ENCODE peak calls at places on chromosome 11, in five cellular contexts. B is neural progenitor cell, J is mesenchymal stem cell, C is neuronal stem cell, S is IMR-90. F is an unnamed sample.

GRCh38 chr11:30760341-30760740 is 174.2 kb upstream of the MPPED2 start:
- DNase-seq in B (no peak), J (no peak), C (no peak), S (peak; percentile 5), F (no peak)

GRCh38 chr11:27656320-27656719 is 43.9 kb downstream of the BDNF start:
- DNase-seq in B (no peak), J (no peak), C (no peak), S (no peak), F (no peak)

GRCh38 chr11:87046824-87047223 is 9.1 kb downstream of the TMEM135 start:
- DNase-seq in B (no peak), J (no peak), C (no peak), S (no peak), F (no peak)

GRCh38 chr11:11978792-11979486 is 29.5 kb downstream of the DKK3 start:
- DNase-seq in B (no peak), J (peak; percentile 88), C (no peak), S (peak; percentile 80), F (no peak)

GRCh38 chr11:11380883-11381282 is 27.8 kb upstream of the CSNK2A3 start:
- DNase-seq in B (no peak), J (no peak), C (no peak), S (no peak), F (no peak)

GRCh38 chr11:34111722-34112270 is 6.4 kb downstream of the NAT10 start:
- DNase-seq in B (no peak), J (no peak), C (no peak), S (no peak), F (no peak)

GRCh38 chr11:11247576-11247975 is 105.5 kb downstream of the CSNK2A3 start:
- DNase-seq in B (no peak), J (no peak), C (no peak), S (no peak), F (no peak)

GRCh38 chr11:75453916-75454655 is 21.1 kb upstream of the KLHL35 start:
- DNase-seq in B (no peak), J (no peak), C (no peak), S (peak; percentile 82), F (no peak)

GRCh38 chr11:69909561-69910518 is 90.6 kb upstream of the FGF3 start:
- DNase-seq in B (peak; percentile 63), J (no peak), C (no peak), S (no peak), F (peak; percentile 51)

DNA sequence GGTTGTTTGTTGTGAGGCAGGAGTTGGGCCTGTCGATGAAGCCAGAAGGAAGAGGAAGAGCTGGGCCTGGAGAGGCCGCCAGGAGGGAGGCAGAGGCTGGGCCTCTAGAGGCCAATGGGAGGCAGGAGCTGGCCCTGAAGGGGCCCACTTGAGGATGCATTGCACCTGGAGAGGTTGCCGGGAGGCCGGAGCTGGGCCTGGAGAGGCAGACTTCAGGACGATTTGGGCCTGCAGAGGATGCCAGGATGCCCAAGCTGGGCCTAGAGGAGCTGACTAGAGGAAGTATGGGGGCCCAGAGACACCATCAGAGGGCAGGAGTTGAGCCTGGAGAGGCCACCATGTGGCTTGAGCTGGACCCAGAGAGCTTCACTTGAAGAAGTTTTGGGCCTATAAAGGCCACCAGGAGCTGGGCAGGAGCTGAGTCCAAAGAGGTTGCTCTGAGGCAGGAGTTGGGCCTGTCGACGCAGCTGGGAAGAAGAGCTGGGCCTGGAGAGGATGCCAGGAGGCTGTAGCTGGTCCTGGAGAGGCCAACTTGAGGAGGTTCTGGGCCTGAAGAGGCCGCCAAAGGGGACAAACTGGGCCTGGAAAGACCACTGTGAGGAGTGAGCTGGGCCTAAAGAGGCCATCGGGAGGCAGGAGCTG is 39.0 kb downstream of the OR4C45 start:
- DNase-seq in B (no peak), J (no peak), C (no peak), S (no peak), F (no peak)
- H3K9me3 ChIP-seq in B (peaks cover 4% of the 10 kb centered on the region), J (no peaks in the 10 kb centered on the region), C (no peaks in the 10 kb centered on the region), S (peaks cover 44% of the 10 kb centered on the region), F (no peaks in the 10 kb centered on the region)

GRCh38 chr11:116422976-116423375 is 349.8 kb downstream of the BUD13 start:
- DNase-seq in B (peak; percentile 70), J (no peak), C (no peak), S (no peak), F (no peak)

GRCh38 chr11:116422556-116422955 is 350.2 kb downstream of the BUD13 start:
- DNase-seq in B (no peak), J (no peak), C (no peak), S (no peak), F (no peak)

GRCh38 chr11:116421529-116422185 is 351.1 kb downstream of the BUD13 start:
- DNase-seq in B (no peak), J (no peak), C (no peak), S (no peak), F (no peak)

GRCh38 chr11:116420030-116420429 is 352.8 kb downstream of the BUD13 start:
- DNase-seq in B (no peak), J (no peak), C (no peak), S (no peak), F (no peak)

GRCh38 chr11:116420770-116421528 is 351.8 kb downstream of the BUD13 start:
- DNase-seq in B (no peak), J (no peak), C (no peak), S (no peak), F (no peak)
- H2AFZ ChIP-seq in B (no peak overlapping the region), J (no peak overlapping the region), C (no peak overlapping the region), S (no peak overlapping the region), F (no peak overlapping the region)

GRCh38 chr11:124865902-124866851 is 945 bp downstream of the ROBO3 start:
- DNase-seq in B (peak; percentile 83), J (peak; percentile 39), C (no peak), S (peak; percentile 15), F (no peak)
- H3K4me3 ChIP-seq in B (peak overlapping the region; percentile 57), J (peak overlapping the region; percentile 66), C (no peak overlapping the region), S (peak overlapping the region; percentile 20), F (no peak overlapping the region)

GRCh38 chr11:2310073-2310785 is 8.4 kb downstream of the TSPAN32 start:
- DNase-seq in B (no peak), J (no peak), C (no peak), S (no peak), F (no peak)

GRCh38 chr11:2312232-2313042 is 10.6 kb downstream of the TSPAN32 start:
- DNase-seq in B (no peak), J (peak; percentile 29), C (no peak), S (peak; percentile 49), F (no peak)

GRCh38 chr11:2310786-2311455 is 9.1 kb downstream of the TSPAN32 start:
- DNase-seq in B (no peak), J (no peak), C (no peak), S (no peak), F (no peak)

GRCh38 chr11:2313051-2313951 is 11.5 kb downstream of the TSPAN32 start:
- DNase-seq in B (no peak), J (no peak), C (no peak), S (no peak), F (no peak)

DNA sequence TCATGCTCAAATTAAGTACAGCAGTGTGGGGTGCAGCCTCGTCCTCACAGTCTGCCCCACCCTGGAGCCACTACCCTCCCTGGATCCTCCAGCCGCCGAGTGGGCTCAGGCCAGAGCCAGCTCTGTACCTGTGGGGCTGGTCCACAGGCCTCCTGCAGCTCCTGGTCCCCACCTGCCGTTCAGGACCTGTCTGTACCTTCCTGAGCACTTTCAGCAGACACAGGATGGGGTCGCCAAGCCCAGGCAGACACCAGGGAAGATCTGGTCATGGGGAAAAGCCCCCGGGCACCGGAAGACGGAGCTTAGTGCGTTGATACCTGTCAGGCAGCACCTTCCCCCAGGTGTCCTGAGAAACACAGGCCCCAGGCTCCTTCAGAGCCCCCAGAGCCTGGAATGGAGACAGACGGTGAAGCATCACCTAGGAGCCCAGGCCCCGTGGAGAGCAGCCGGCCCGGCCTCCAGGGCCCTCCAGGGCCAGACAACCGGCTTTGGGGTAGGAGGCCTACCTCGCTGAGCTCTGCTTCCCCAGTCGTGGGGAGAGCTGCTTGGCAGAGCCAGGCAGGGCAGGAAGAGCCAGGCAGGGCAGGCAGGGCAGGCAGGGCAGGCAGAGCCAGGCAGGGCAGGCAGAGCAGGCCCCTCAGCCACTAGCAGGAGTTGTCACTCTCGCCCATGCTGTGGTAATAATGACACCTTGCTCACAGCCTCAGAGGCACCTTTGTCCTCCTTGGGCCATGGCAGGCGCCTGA is 9.8 kb downstream of the TSPAN32 start:
- DNase-seq in B (no peak), J (no peak), C (no peak), S (no peak), F (no peak)
- H3K9me3 ChIP-seq in B (no peaks in the 10 kb centered on the region), J (no peaks in the 10 kb centered on the region), C (no peaks in the 10 kb centered on the region), S (no peaks in the 10 kb centered on the region), F (no peaks in the 10 kb centered on the region)